ENCODE peak calls at places on chromosomes 16 and 17, in nine cellular contexts. One of them, this sample, is unnamed.

GRCh38 chr17:27586203-27586701 is 44.7 kb upstream of the LGALS9 start:
- DNase-seq in amygdala: no peak
- DNase-seq in activated T-cell treated with anti-CD3 and anti-CD28 coated beads for 1 hour: no peak
- DNase-seq in CD4-positive, CD25-positive, alpha-beta regulatory T cell: no peak
- DNase-seq in dermis blood vessel endothelial cell: no peak
- DNase-seq in iPS-NIHi11: no peak
- DNase-seq in left ventricle myocardium inferior: no peak
- DNase-seq in NCI-H1048: no peak
- DNase-seq in NCI-H510A: no peak
- DNase-seq in this sample: no peak

GRCh38 chr17:35241520-35241919 is 1.4 kb upstream of the SLFN5 start:
- DNase-seq in NCI-H510A: no peak
- DNase-seq in left ventricle myocardium inferior: no peak
- DNase-seq in CD4-positive, CD25-positive, alpha-beta regulatory T cell: peak
- DNase-seq in activated T-cell treated with anti-CD3 and anti-CD28 coated beads for 1 hour: peak
- DNase-seq in NCI-H1048: no peak
- DNase-seq in dermis blood vessel endothelial cell: no peak
- DNase-seq in amygdala: no peak
- DNase-seq in iPS-NIHi11: no peak
- DNase-seq in this sample: no peak

GRCh38 chr16:3045758-3046505 is 429 bp upstream of the MMP25 start:
- DNase-seq in iPS-NIHi11: peak
- DNase-seq in NCI-H1048: no peak
- DNase-seq in dermis blood vessel endothelial cell: peak
- DNase-seq in activated T-cell treated with anti-CD3 and anti-CD28 coated beads for 1 hour: no peak
- DNase-seq in left ventricle myocardium inferior: no peak
- DNase-seq in NCI-H510A: no peak
- DNase-seq in amygdala: no peak
- DNase-seq in CD4-positive, CD25-positive, alpha-beta regulatory T cell: no peak
- DNase-seq in this sample: no peak

GRCh38 chr17:50039058-50039457 is 16.9 kb upstream of the ITGA3 start:
- DNase-seq in amygdala: no peak
- DNase-seq in CD4-positive, CD25-positive, alpha-beta regulatory T cell: no peak
- DNase-seq in iPS-NIHi11: no peak
- DNase-seq in activated T-cell treated with anti-CD3 and anti-CD28 coated beads for 1 hour: no peak
- DNase-seq in dermis blood vessel endothelial cell: no peak
- DNase-seq in left ventricle myocardium inferior: no peak
- DNase-seq in NCI-H510A: no peak
- DNase-seq in NCI-H1048: no peak
- DNase-seq in this sample: no peak

GRCh38 chr16:79171504-79172240 is 428.9 kb downstream of the MAF start:
- DNase-seq in NCI-H1048: peak
- DNase-seq in iPS-NIHi11: no peak
- DNase-seq in CD4-positive, CD25-positive, alpha-beta regulatory T cell: no peak
- DNase-seq in dermis blood vessel endothelial cell: no peak
- DNase-seq in left ventricle myocardium inferior: no peak
- DNase-seq in NCI-H510A: peak
- DNase-seq in activated T-cell treated with anti-CD3 and anti-CD28 coated beads for 1 hour: no peak
- DNase-seq in amygdala: no peak
- DNase-seq in this sample: no peak

GRCh38 chr16:69701452-69701851 is 24.9 kb downstream of the NQO1 start:
- DNase-seq in iPS-NIHi11: no peak
- DNase-seq in amygdala: no peak
- DNase-seq in NCI-H1048: no peak
- DNase-seq in dermis blood vessel endothelial cell: no peak
- DNase-seq in activated T-cell treated with anti-CD3 and anti-CD28 coated beads for 1 hour: no peak
- DNase-seq in NCI-H510A: no peak
- DNase-seq in CD4-positive, CD25-positive, alpha-beta regulatory T cell: no peak
- DNase-seq in left ventricle myocardium inferior: no peak
- DNase-seq in this sample: no peak

GRCh38 chr17:14923981-14924380 is 341.1 kb downstream of the PMP22 start:
- DNase-seq in NCI-H1048: no peak
- DNase-seq in dermis blood vessel endothelial cell: no peak
- DNase-seq in iPS-NIHi11: no peak
- DNase-seq in activated T-cell treated with anti-CD3 and anti-CD28 coated beads for 1 hour: no peak
- DNase-seq in CD4-positive, CD25-positive, alpha-beta regulatory T cell: no peak
- DNase-seq in NCI-H510A: no peak
- DNase-seq in left ventricle myocardium inferior: no peak
- DNase-seq in amygdala: no peak
- DNase-seq in this sample: no peak

GRCh38 chr17:60652484-60653247 is 25.0 kb upstream of the BCAS3 start:
- DNase-seq in CD4-positive, CD25-positive, alpha-beta regulatory T cell: no peak
- DNase-seq in dermis blood vessel endothelial cell: no peak
- DNase-seq in NCI-H510A: no peak
- DNase-seq in NCI-H1048: no peak
- DNase-seq in amygdala: no peak
- DNase-seq in left ventricle myocardium inferior: no peak
- DNase-seq in activated T-cell treated with anti-CD3 and anti-CD28 coated beads for 1 hour: no peak
- DNase-seq in iPS-NIHi11: no peak
- DNase-seq in this sample: no peak

GRCh38 chr16:14485131-14485551 is 144.9 kb downstream of the PARN start:
- DNase-seq in activated T-cell treated with anti-CD3 and anti-CD28 coated beads for 1 hour: no peak
- DNase-seq in CD4-positive, CD25-positive, alpha-beta regulatory T cell: no peak
- DNase-seq in NCI-H1048: no peak
- DNase-seq in dermis blood vessel endothelial cell: no peak
- DNase-seq in left ventricle myocardium inferior: no peak
- DNase-seq in NCI-H510A: no peak
- DNase-seq in iPS-NIHi11: no peak
- DNase-seq in amygdala: no peak
- DNase-seq in this sample: no peak

GRCh38 chr17:31743767-31744166 is 115.3 kb downstream of the COPRS start:
- DNase-seq in dermis blood vessel endothelial cell: no peak
- DNase-seq in amygdala: no peak
- DNase-seq in iPS-NIHi11: no peak
- DNase-seq in NCI-H1048: no peak
- DNase-seq in left ventricle myocardium inferior: no peak
- DNase-seq in CD4-positive, CD25-positive, alpha-beta regulatory T cell: no peak
- DNase-seq in NCI-H510A: no peak
- DNase-seq in activated T-cell treated with anti-CD3 and anti-CD28 coated beads for 1 hour: no peak
- DNase-seq in this sample: peak

GRCh38 chr16:55697867-55698266 is 42.1 kb downstream of the SLC6A2 start:
- DNase-seq in CD4-positive, CD25-positive, alpha-beta regulatory T cell: no peak
- DNase-seq in NCI-H510A: no peak
- DNase-seq in NCI-H1048: no peak
- DNase-seq in iPS-NIHi11: no peak
- DNase-seq in amygdala: no peak
- DNase-seq in dermis blood vessel endothelial cell: no peak
- DNase-seq in activated T-cell treated with anti-CD3 and anti-CD28 coated beads for 1 hour: no peak
- DNase-seq in left ventricle myocardium inferior: no peak
- DNase-seq in this sample: no peak

GRCh38 chr16:85347213-85347591 is 234.9 kb upstream of the CIBAR2 start:
- DNase-seq in CD4-positive, CD25-positive, alpha-beta regulatory T cell: no peak
- DNase-seq in iPS-NIHi11: peak
- DNase-seq in dermis blood vessel endothelial cell: no peak
- DNase-seq in NCI-H510A: no peak
- DNase-seq in NCI-H1048: no peak
- DNase-seq in left ventricle myocardium inferior: no peak
- DNase-seq in amygdala: no peak
- DNase-seq in activated T-cell treated with anti-CD3 and anti-CD28 coated beads for 1 hour: no peak
- DNase-seq in this sample: no peak

GRCh38 chr17:61551255-61551742 is 39.7 kb downstream of the NACA2 start:
- DNase-seq in activated T-cell treated with anti-CD3 and anti-CD28 coated beads for 1 hour: no peak
- DNase-seq in NCI-H1048: no peak
- DNase-seq in iPS-NIHi11: peak
- DNase-seq in dermis blood vessel endothelial cell: peak
- DNase-seq in CD4-positive, CD25-positive, alpha-beta regulatory T cell: peak
- DNase-seq in amygdala: no peak
- DNase-seq in NCI-H510A: no peak
- DNase-seq in left ventricle myocardium inferior: no peak
- DNase-seq in this sample: no peak

GRCh38 chr16:49590166-49590871 is 216.7 kb downstream of the C16orf78 start:
- DNase-seq in left ventricle myocardium inferior: no peak
- DNase-seq in dermis blood vessel endothelial cell: no peak
- DNase-seq in CD4-positive, CD25-positive, alpha-beta regulatory T cell: no peak
- DNase-seq in iPS-NIHi11: no peak
- DNase-seq in NCI-H1048: no peak
- DNase-seq in NCI-H510A: no peak
- DNase-seq in activated T-cell treated with anti-CD3 and anti-CD28 coated beads for 1 hour: no peak
- DNase-seq in amygdala: no peak
- DNase-seq in this sample: no peak

GRCh38 chr17:5825717-5826330 is 241.5 kb upstream of the NLRP1 start:
- DNase-seq in dermis blood vessel endothelial cell: peak
- DNase-seq in iPS-NIHi11: no peak
- DNase-seq in NCI-H1048: no peak
- DNase-seq in NCI-H510A: no peak
- DNase-seq in amygdala: no peak
- DNase-seq in left ventricle myocardium inferior: no peak
- DNase-seq in activated T-cell treated with anti-CD3 and anti-CD28 coated beads for 1 hour: no peak
- DNase-seq in CD4-positive, CD25-positive, alpha-beta regulatory T cell: no peak
- DNase-seq in this sample: no peak

GRCh38 chr16:4743217-4743897 is 9.0 kb downstream of the DNAAF8 start:
- DNase-seq in NCI-H510A: no peak
- DNase-seq in amygdala: no peak
- DNase-seq in NCI-H1048: no peak
- DNase-seq in iPS-NIHi11: no peak
- DNase-seq in dermis blood vessel endothelial cell: no peak
- DNase-seq in CD4-positive, CD25-positive, alpha-beta regulatory T cell: no peak
- DNase-seq in activated T-cell treated with anti-CD3 and anti-CD28 coated beads for 1 hour: no peak
- DNase-seq in left ventricle myocardium inferior: no peak
- DNase-seq in this sample: no peak

GRCh38 chr16:22859925-22860324 is 46.0 kb downstream of the HS3ST2 start:
- DNase-seq in iPS-NIHi11: peak
- DNase-seq in dermis blood vessel endothelial cell: no peak
- DNase-seq in activated T-cell treated with anti-CD3 and anti-CD28 coated beads for 1 hour: no peak
- DNase-seq in amygdala: no peak
- DNase-seq in left ventricle myocardium inferior: no peak
- DNase-seq in CD4-positive, CD25-positive, alpha-beta regulatory T cell: no peak
- DNase-seq in NCI-H1048: no peak
- DNase-seq in NCI-H510A: no peak
- DNase-seq in this sample: no peak

GRCh38 chr16:30113031-30113710 is at the start of gene GDPD3:
- DNase-seq in dermis blood vessel endothelial cell: no peak
- DNase-seq in NCI-H510A: no peak
- DNase-seq in NCI-H1048: no peak
- DNase-seq in activated T-cell treated with anti-CD3 and anti-CD28 coated beads for 1 hour: no peak
- DNase-seq in left ventricle myocardium inferior: peak
- DNase-seq in amygdala: no peak
- DNase-seq in iPS-NIHi11: peak
- DNase-seq in CD4-positive, CD25-positive, alpha-beta regulatory T cell: no peak
- DNase-seq in this sample: no peak

GRCh38 chr16:23254338-23254737 is 47.8 kb upstream of the SCNN1B start:
- DNase-seq in iPS-NIHi11: no peak
- DNase-seq in dermis blood vessel endothelial cell: no peak
- DNase-seq in NCI-H1048: no peak
- DNase-seq in activated T-cell treated with anti-CD3 and anti-CD28 coated beads for 1 hour: no peak
- DNase-seq in amygdala: no peak
- DNase-seq in left ventricle myocardium inferior: no peak
- DNase-seq in NCI-H510A: no peak
- DNase-seq in CD4-positive, CD25-positive, alpha-beta regulatory T cell: no peak
- DNase-seq in this sample: no peak

GRCh38 chr16:57577214-57577613 is 34.8 kb downstream of the ADGRG5 start:
- DNase-seq in dermis blood vessel endothelial cell: no peak
- DNase-seq in activated T-cell treated with anti-CD3 and anti-CD28 coated beads for 1 hour: no peak
- DNase-seq in amygdala: no peak
- DNase-seq in iPS-NIHi11: no peak
- DNase-seq in NCI-H1048: no peak
- DNase-seq in left ventricle myocardium inferior: no peak
- DNase-seq in CD4-positive, CD25-positive, alpha-beta regulatory T cell: no peak
- DNase-seq in NCI-H510A: no peak
- DNase-seq in this sample: no peak

GRCh38 chr17:82011617-82012481 is 10.8 kb downstream of the CENPX start:
- DNase-seq in activated T-cell treated with anti-CD3 and anti-CD28 coated beads for 1 hour: no peak
- DNase-seq in dermis blood vessel endothelial cell: no peak
- DNase-seq in iPS-NIHi11: no peak
- DNase-seq in NCI-H510A: no peak
- DNase-seq in left ventricle myocardium inferior: no peak
- DNase-seq in CD4-positive, CD25-positive, alpha-beta regulatory T cell: no peak
- DNase-seq in amygdala: no peak
- DNase-seq in NCI-H1048: no peak
- DNase-seq in this sample: no peak

GRCh38 chr16:88504489-88505404 is 51.7 kb downstream of the ZFPM1 start:
- DNase-seq in iPS-NIHi11: no peak
- DNase-seq in dermis blood vessel endothelial cell: no peak
- DNase-seq in left ventricle myocardium inferior: no peak
- DNase-seq in NCI-H510A: no peak
- DNase-seq in amygdala: no peak
- DNase-seq in CD4-positive, CD25-positive, alpha-beta regulatory T cell: no peak
- DNase-seq in activated T-cell treated with anti-CD3 and anti-CD28 coated beads for 1 hour: no peak
- DNase-seq in NCI-H1048: no peak
- DNase-seq in this sample: no peak

GRCh38 chr17:27690882-27691281 is 59.9 kb downstream of the LGALS9 start:
- DNase-seq in CD4-positive, CD25-positive, alpha-beta regulatory T cell: no peak
- DNase-seq in NCI-H510A: no peak
- DNase-seq in left ventricle myocardium inferior: no peak
- DNase-seq in NCI-H1048: no peak
- DNase-seq in iPS-NIHi11: no peak
- DNase-seq in activated T-cell treated with anti-CD3 and anti-CD28 coated beads for 1 hour: no peak
- DNase-seq in dermis blood vessel endothelial cell: no peak
- DNase-seq in amygdala: no peak
- DNase-seq in this sample: no peak